ENCODE peak calls at places on chromosome 2, in four cellular contexts. H is testis, X is gastrocnemius medialis, G is adrenal gland. Q is an unnamed sample.

GRCh38 chr2:41905597-41906324 is 142.1 kb upstream of the PKDCC start:
- DNase-seq in X (no peak), G (no peak), H (no peak), Q (no peak)

GRCh38 chr2:239461551-239462515 is 61.0 kb upstream of the HDAC4 start:
- DNase-seq in X (no peak), G (peak), H (no peak), Q (no peak)

GRCh38 chr2:39232141-39232540 is 11.6 kb downstream of the CDKL4 start:
- DNase-seq in X (no peak), G (no peak), H (no peak), Q (no peak)

GRCh38 chr2:121974919-121975654 is 219.6 kb downstream of the TSN start:
- DNase-seq in X (no peak), G (peak), H (peak), Q (no peak)

GRCh38 chr2:201263774-201264173 is 3.4 kb downstream of the CASP8 start:
- DNase-seq in H (no peak), G (no peak), X (no peak), Q (no peak)

GRCh38 chr2:163044116-163044515 is 205.5 kb upstream of the KCNH7 start:
- DNase-seq in X (no peak), G (no peak), H (no peak), Q (no peak)

GRCh38 chr2:7992612-7993596 is 689.0 kb upstream of the ID2 start:
- DNase-seq in G (no peak), X (no peak), H (no peak), Q (no peak)

GRCh38 chr2:27860111-27860510 is 30.1 kb downstream of the RBKS start:
- DNase-seq in H (no peak), X (no peak), G (no peak), Q (no peak)

GRCh38 chr2:31831585-31831984 is 179.2 kb downstream of the MEMO1 start:
- DNase-seq in H (no peak), G (no peak), X (no peak), Q (no peak)

GRCh38 chr2:14750433-14750832 is 117.9 kb downstream of the LRATD1 start:
- DNase-seq in G (no peak), H (no peak), X (no peak), Q (no peak)

GRCh38 chr2:36486546-36487044 is 111.4 kb downstream of the FEZ2 start:
- DNase-seq in X (no peak), H (no peak), G (no peak), Q (no peak)

GRCh38 chr2:160581035-160581434 is 87.4 kb upstream of the RBMS1 start:
- DNase-seq in H (no peak), X (no peak), G (no peak), Q (no peak)

GRCh38 chr2:18899725-18900124 is 310.4 kb upstream of the NT5C1B start:
- DNase-seq in X (no peak), H (no peak), G (no peak), Q (no peak)

GRCh38 chr2:177671662-177672061 is 279.1 kb downstream of the AGPS start:
- DNase-seq in X (no peak), G (no peak), H (no peak), Q (no peak)

GRCh38 chr2:235697041-235697440 is 203.2 kb downstream of the AGAP1 start:
- DNase-seq in H (no peak), G (no peak), X (no peak), Q (no peak)

GRCh38 chr2:65361623-65362022 is 70.8 kb downstream of the SPRED2 start:
- DNase-seq in G (no peak), H (no peak), X (no peak), Q (no peak)

GRCh38 chr2:157743051-157743450 is 114.4 kb upstream of the ACVR1C start:
- DNase-seq in G (no peak), X (no peak), H (no peak), Q (no peak)

GRCh38 chr2:83160571-83160970 is 1298.5 kb downstream of the SUCLG1 start:
- DNase-seq in G (no peak), H (no peak), X (no peak), Q (no peak)

GRCh38 chr2:134862674-134863073 is 24.3 kb downstream of the ACMSD start:
- DNase-seq in G (peak), X (no peak), H (no peak), Q (no peak)

GRCh38 chr2:206160124-206160806 is 570 bp downstream of the EEF1B2 start:
- DNase-seq in H (no peak), X (no peak), G (peak), Q (peak)

GRCh38 chr2:205585451-205586045 is 96.8 kb upstream of the NRP2 start:
- DNase-seq in X (no peak), H (no peak), G (no peak), Q (no peak)

GRCh38 chr2:119177171-119177837 is 18.8 kb upstream of the C1QL2 start:
- DNase-seq in X (no peak), H (no peak), G (no peak), Q (no peak)

GRCh38 chr2:5798083-5798482 is 105.9 kb downstream of the SOX11 start:
- DNase-seq in X (no peak), G (no peak), H (no peak), Q (no peak)

GRCh38 chr2:210792000-210792399 is 235.6 kb downstream of the CPS1 start:
- DNase-seq in X (no peak), H (no peak), G (no peak), Q (no peak)

GRCh38 chr2:72972744-72973535 is 55.6 kb downstream of the EMX1 start:
- DNase-seq in H (no peak), G (no peak), X (no peak), Q (no peak)

GRCh38 chr2:74221604-74222299 is 23.3 kb downstream of the MTHFD2 start:
- DNase-seq in G (no peak), X (no peak), H (no peak), Q (no peak)

GRCh38 chr2:74223941-74224770 is 25.7 kb downstream of the MTHFD2 start:
- DNase-seq in X (no peak), H (no peak), G (no peak), Q (no peak)

GRCh38 chr2:74221091-74221490 is 22.7 kb downstream of the MTHFD2 start:
- DNase-seq in H (no peak), G (no peak), X (no peak), Q (no peak)

GRCh38 chr2:74219846-74220486 is 21.6 kb downstream of the MTHFD2 start:
- DNase-seq in H (no peak), X (no peak), G (no peak), Q (no peak)

DNA sequence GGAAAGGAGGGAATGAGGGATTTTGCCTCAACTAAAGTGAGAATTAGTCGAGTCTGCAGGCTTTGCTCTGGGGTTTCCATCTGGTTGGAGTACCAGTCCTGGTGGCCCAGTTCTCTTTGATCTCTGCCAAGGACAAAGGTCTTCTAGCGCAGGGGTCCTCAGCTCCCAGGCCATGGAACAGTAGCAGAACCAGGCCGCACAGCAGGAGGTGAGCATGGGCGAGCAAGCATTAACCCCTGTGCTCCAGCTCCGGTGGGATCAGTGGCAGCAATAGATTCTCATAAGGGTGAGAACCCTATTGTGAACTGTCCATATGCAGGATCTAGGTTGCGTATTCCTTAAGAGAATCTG is 23.9 kb downstream of the MTHFD2 start:
- DNase-seq in G (no peak), X (no peak), H (no peak), Q (no peak)
- TF ChIP-seq POLR2A in G (no peak), X (no peak), H (no peak), Q (no peak)

DNA sequence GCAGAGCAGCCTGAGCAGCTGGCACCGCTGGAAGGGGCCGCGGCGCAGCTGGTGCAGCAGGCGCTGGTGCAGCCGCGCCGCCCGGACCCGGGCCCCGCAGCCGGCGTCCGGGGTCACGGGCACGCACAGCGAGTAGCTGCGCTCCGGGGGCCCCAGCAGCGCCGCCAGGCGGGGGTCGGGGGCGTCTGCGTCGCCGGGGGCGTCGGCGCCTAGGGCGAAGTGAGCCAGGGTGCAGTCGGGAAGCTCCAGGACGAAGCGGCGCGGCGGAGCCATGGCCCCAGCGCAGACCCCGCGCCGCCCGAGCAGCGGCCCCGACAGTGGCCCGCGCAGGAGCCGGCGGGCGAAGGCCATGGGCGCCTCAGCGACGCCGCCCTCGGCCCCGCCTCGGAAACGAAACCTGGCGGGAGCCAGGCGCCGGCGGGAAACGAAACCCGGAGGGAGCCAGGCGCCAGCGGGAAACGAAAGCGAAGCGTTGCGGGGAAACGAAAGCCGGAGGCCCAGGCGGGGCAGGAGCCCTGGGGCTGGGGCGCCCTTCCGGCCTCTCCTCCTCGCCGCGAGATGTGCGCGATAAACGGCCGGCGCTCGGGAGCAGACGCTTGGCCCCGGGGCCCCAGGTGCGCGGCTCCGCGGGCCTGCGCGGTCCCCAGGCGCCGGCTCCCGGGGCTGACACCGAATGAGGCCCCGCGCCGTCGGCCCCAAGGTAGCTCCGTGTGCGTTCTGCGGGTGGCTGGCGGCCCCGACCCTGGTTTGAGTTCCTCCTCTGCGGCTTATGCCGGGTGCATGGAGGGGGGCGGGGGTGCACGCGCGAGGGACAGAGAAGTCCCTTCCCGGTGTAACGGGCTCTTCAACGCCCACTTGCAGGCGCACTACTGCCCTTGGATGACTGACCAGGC is at the start of gene CMPK2:
- DNase-seq in G (peak), H (peak), X (no peak), Q (peak)
- TF ChIP-seq POLR2A in G (peak), H (no peak), X (peak), Q (no peak)

DNA sequence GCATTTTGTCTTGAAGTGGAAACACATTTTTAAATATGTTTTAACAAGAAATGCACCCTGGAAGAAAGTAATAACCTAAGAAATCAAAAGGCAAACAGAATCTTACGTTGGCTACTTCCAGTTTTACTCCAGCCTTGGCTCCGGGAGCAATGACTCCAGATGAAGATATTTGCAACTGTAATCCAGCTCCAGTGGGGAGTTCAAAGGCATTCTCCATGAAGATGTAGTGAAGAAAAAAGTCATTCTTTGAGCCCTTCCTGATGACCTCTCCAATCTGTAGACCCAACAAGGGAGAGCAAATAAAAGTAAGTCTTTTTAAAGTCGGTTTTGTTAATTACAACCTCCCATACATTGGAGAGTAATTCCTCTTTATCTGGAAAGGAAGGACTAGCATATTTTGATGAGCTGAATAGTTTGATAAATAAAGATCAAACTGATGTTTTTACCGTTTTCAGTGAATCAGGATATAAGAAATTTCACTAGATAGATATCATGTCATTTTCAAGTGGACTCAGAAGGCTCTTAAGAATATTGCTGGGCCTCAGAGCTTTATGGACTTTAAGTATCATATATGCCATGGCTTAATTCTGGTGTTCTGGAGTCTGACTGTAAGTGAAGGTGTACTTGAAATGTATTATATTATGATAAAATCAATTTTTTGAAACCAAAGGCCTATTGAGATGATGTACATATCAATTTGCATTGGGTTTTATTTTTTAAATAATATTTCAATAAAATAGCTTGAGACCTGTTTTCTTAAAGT is 20.3 kb downstream of the APOB start:
- DNase-seq in X (no peak), H (no peak), G (no peak), Q (no peak)
- TF ChIP-seq POLR2A in X (no peak), H (no peak), G (no peak), Q (no peak)

DNA sequence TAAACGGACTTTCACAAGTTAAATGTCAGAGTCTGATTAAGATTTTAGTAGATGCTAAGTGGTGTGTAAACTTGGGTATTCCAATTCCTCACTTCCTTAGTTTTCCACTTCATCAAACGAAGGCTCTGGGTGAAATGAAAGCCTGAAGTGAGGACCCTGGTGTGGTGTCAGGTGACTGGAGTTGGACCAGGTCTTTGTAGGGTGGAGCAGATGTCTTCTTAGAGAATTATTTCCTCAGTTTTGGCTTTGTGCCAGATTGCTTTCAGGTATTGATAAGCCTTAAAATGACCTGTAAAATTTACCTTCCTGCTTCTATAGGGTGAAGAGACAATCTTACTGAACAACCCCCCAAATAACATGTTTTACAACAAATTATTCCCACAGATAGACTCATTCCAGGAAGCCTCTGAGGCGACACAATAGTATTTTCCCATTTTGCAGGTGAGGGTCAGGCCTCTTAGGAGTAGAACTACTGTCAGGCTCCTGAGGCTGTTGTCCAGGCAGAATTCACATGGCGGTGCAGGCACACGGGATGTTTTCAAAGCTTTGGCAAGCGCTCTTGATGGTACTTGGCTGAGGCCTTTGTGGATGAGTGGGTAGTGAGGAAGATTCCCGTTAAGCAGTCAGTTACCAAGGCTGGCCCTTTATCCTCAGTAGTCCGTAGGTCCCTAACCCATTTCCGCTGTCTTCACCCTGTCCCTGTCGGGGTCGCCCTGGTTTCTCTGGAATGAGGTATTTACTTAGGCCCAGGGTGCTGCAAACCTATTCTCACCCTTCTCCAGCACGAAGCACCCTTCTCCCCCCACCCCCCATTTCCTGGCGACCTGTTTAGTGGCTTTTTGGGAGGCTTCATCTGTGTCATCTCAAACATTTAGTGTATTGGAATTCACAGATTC is 6.6 kb downstream of the RPS7 start:
- DNase-seq in H (no peak), X (no peak), G (no peak), Q (no peak)
- TF ChIP-seq POLR2A in H (no peak), X (no peak), G (no peak), Q (no peak)

DNA sequence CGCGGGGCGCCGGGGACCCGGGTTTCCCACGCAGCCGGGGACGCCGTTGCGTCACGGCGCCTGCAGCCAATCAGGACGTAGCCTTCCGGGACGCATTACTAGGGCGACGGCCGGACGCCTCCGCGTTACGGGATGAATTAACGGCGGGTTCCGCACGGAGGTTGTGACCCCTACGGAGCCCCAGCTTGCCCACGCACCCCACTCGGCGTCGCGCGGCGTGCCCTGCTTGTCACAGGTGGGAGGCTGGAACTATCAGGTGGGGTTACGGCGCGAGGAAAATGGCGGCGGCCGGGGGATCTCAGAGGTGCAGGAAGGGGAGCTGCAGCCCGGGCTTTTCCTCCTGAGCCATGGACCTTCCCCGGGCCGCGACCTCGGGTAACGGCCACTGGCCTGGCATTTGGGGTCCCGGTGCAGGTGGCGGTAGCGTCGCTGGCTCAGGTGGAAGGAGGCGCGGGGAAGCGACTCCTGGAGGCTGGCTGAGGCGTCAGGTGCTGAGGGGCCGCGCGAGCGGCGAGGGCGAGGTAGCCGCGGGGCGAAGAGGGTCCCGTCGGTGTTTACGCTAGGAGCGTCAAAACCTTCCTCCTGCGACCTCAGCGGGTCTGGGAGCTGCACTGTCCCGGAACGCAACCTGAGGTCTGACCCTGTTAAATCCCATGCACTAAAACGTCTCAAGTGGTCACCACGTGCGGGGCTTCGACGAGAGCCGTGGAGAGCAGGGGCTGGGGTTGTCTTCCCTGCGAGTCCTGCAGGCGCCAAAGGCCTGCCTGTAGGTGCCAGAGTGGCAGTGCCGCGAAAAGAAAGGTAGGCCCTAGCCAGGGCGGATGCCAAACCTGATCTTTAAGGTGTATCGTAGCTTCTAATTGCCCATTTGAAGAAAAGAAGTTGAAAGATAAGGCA is at the start of gene LCLAT1:
- DNase-seq in X (peak), H (peak), G (peak), Q (peak)
- TF ChIP-seq POLR2A in X (no peak), H (no peak), G (no peak), Q (no peak)

DNA sequence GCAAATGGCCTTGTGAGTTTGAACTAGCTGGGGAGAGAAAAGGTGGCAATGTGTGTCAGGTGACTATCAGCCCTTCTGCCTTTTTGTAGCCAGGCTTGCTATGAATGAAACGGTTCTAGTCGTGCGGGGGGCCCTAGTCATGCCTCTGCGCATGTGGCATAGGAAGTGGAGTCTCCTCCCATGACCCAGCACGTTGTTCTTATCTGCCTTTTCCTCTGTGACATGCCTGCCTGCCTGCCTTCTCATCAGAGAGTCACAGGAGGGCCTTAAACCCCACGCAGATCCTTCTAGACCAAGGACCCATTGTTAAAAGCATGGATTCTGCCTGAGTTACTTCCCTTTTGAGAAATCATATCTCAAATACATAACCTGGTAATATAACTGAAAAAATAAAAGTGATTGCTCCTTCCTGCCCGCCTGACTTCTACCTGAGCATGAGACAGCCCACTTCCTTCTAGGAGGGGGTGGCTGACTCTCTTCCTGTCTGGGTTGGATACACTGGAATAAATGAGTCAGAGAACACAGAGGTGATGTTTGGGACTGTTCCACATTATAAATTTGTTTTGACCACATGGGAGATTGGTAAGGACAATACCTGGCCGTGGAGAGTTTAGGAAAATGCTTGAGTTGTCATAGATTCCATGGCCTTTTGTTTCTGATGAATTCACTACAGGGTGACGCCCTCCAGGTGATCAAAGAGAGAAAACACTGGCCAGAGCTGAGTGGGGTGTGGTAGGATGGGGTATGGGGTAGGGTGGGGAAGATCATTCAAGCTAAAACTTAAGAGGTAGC is 49.8 kb downstream of the FBLN7 start:
- DNase-seq in H (no peak), G (no peak), X (no peak), Q (no peak)
- TF ChIP-seq POLR2A in H (no peak), G (no peak), X (no peak), Q (no peak)